ENCODE peak calls at places on chromosomes 6 and 20, in ten cellular contexts. G, U, D, M, H, I, R, F, E and Y are unnamed samples.

GRCh38 chr20:38113401-38114325 is 51.4 kb downstream of the TGM2 start:
- DNase-seq in D (no peak), U (no peak), H (peak; percentile 84), I (no peak), G (no peak), F (no peak), M (no peak), E (peak; percentile 55), R (no peak), Y (no peak)

GRCh38 chr6:15522427-15522826 is 140.4 kb downstream of the DTNBP1 start:
- DNase-seq in E (no peak), F (no peak), R (no peak), H (no peak), D (peak; percentile 10), M (no peak), G (no peak), U (peak; percentile 61), I (no peak), Y (no peak)

GRCh38 chr6:79375635-79376425 is 141.3 kb upstream of the HMGN3 start:
- DNase-seq in I (no peak), U (no peak), G (no peak), E (no peak), R (no peak), M (no peak), H (no peak), D (no peak), F (no peak), Y (no peak)

GRCh38 chr6:29564875-29565274 is 5.3 kb upstream of the UBD start:
- DNase-seq in D (no peak), U (no peak), H (no peak), F (no peak), M (no peak), R (peak; percentile 35), I (no peak), E (peak; percentile 7), G (no peak), Y (no peak)

GRCh38 chr6:14354919-14355572 is 237.5 kb downstream of the CD83 start:
- DNase-seq in H (no peak), E (peak; percentile 90), I (no peak), M (no peak), G (peak; percentile 1), D (no peak), R (no peak), U (peak; percentile 63), F (peak; percentile 66), Y (peak; percentile 34)

GRCh38 chr20:21517566-21518277 is 3.9 kb upstream of the NKX2-2 start:
- DNase-seq in R (peak; percentile 33), U (no peak), H (peak; percentile 43), G (no peak), F (no peak), I (no peak), M (no peak), D (no peak), E (no peak), Y (no peak)

GRCh38 chr20:45890077-45890996 is 671 bp downstream of the NEURL2 start:
- DNase-seq in U (no peak), G (no peak), R (peak; percentile 73), E (peak; percentile 83), I (peak; percentile 80), M (no peak), H (peak; percentile 89), F (peak; percentile 81), D (peak; percentile 78), Y (no peak)

GRCh38 chr20:32052792-32053362 is 835 bp downstream of the HCK start:
- DNase-seq in U (no peak), G (no peak), E (no peak), I (no peak), R (peak; percentile 72), F (no peak), D (no peak), M (no peak), H (peak; percentile 37), Y (no peak)

GRCh38 chr20:16701296-16701695 is 28.5 kb upstream of the SNRPB2 start:
- DNase-seq in M (peak; percentile 14), I (no peak), R (no peak), G (no peak), U (no peak), F (peak; percentile 11), E (no peak), H (no peak), D (peak; percentile 51), Y (peak; percentile 38)

GRCh38 chr6:122052501-122052900 is 347.0 kb upstream of the HSF2 start:
- DNase-seq in E (no peak), H (no peak), M (no peak), U (no peak), I (no peak), D (no peak), R (no peak), G (no peak), F (no peak), Y (no peak)

GRCh38 chr6:1108198-1108597 is 203.7 kb upstream of the FOXQ1 start:
- DNase-seq in F (no peak), D (no peak), G (no peak), I (no peak), H (no peak), U (no peak), M (no peak), R (no peak), E (no peak), Y (no peak)

GRCh38 chr20:63060057-63060991 is 53.6 kb upstream of the BHLHE23 start:
- DNase-seq in I (peak; percentile 33), D (peak; percentile 49), F (peak; percentile 80), M (no peak), G (no peak), E (peak; percentile 52), U (peak; percentile 61), H (no peak), R (no peak), Y (peak; percentile 38)

GRCh38 chr6:151393410-151393809 is 2.1 kb upstream of the ZBTB2 start:
- DNase-seq in U (no peak), F (no peak), D (no peak), M (no peak), H (no peak), G (no peak), E (no peak), R (no peak), I (no peak), Y (no peak)

GRCh38 chr20:58716476-58717277 is 24.1 kb downstream of the NPEPL1 start:
- DNase-seq in U (peak; percentile 34), I (peak; percentile 63), M (no peak), E (no peak), D (peak; percentile 34), G (no peak), F (peak; percentile 22), H (no peak), R (peak; percentile 22), Y (no peak)

GRCh38 chr6:149043476-149044130 is 273.9 kb upstream of the TAB2 start:
- DNase-seq in U (no peak), D (peak; percentile 56), R (no peak), M (no peak), F (no peak), H (peak; percentile 68), G (no peak), I (peak; percentile 23), E (peak; percentile 22), Y (no peak)

GRCh38 chr6:100446115-100446921 is 18.4 kb downstream of the SIM1 start:
- DNase-seq in G (no peak), F (no peak), E (no peak), R (no peak), U (no peak), I (no peak), D (no peak), H (peak; percentile 48), M (no peak), Y (no peak)

GRCh38 chr6:127191716-127192115 is 73.2 kb downstream of the RSPO3 start:
- DNase-seq in I (no peak), G (no peak), U (no peak), R (no peak), E (no peak), D (no peak), H (no peak), F (peak; percentile 37), M (no peak), Y (peak; percentile 3)

GRCh38 chr6:111030008-111031006 is 48.5 kb downstream of the RPF2 start:
- DNase-seq in R (no peak), M (no peak), D (peak; percentile 56), H (no peak), G (no peak), F (no peak), I (no peak), E (no peak), U (no peak), Y (no peak)

GRCh38 chr20:38162878-38163875 is 1.9 kb downstream of the TGM2 start:
- DNase-seq in E (no peak), G (no peak), R (no peak), U (no peak), M (no peak), D (no peak), H (no peak), I (no peak), F (no peak), Y (no peak)

GRCh38 chr6:26595669-26596269 is 984 bp upstream of the ABT1 start:
- DNase-seq in G (peak; percentile 69), R (peak; percentile 74), M (peak; percentile 86), I (peak; percentile 94), F (peak; percentile 86), D (peak; percentile 89), E (peak; percentile 86), H (peak; percentile 97), U (peak; percentile 74), Y (peak; percentile 92)

GRCh38 chr6:129517288-129517687 is 192.7 kb downstream of the ARHGAP18 start:
- DNase-seq in I (no peak), H (no peak), G (no peak), D (no peak), M (no peak), R (no peak), E (no peak), U (no peak), F (no peak), Y (no peak)

GRCh38 chr20:25065625-25066338 is 7.8 kb upstream of the ACSS1 start:
- DNase-seq in R (peak; percentile 75), U (no peak), G (peak; percentile 27), F (peak; percentile 65), M (peak; percentile 55), I (peak; percentile 48), D (peak; percentile 65), E (peak; percentile 34), H (peak; percentile 70), Y (peak; percentile 60)

GRCh38 chr20:45968801-45969711 is 2.9 kb downstream of the ZNF335 start:
- DNase-seq in G (no peak), D (no peak), F (peak; percentile 44), H (no peak), U (peak; percentile 85), M (no peak), I (no peak), R (no peak), E (peak; percentile 71), Y (peak; percentile 74)

GRCh38 chr6:31528821-31529328 is at the start of gene MCCD1:
- DNase-seq in E (no peak), R (no peak), M (no peak), F (no peak), U (no peak), H (no peak), I (no peak), G (no peak), D (no peak), Y (no peak)

GRCh38 chr20:45611054-45611453 is 18.5 kb upstream of the WFDC10A start:
- DNase-seq in U (peak; percentile 22), H (no peak), G (no peak), R (no peak), D (no peak), E (peak; percentile 73), I (no peak), M (no peak), F (peak; percentile 42), Y (no peak)

GRCh38 chr20:24316731-24317130 is 152.7 kb upstream of the SYNDIG1 start:
- DNase-seq in I (no peak), F (no peak), U (no peak), M (no peak), G (no peak), D (no peak), R (no peak), E (no peak), H (no peak), Y (no peak)

GRCh38 chr6:40472354-40472753 is 114.8 kb downstream of the LRFN2 start:
- DNase-seq in I (no peak), E (no peak), H (no peak), G (no peak), R (no peak), M (no peak), F (no peak), D (no peak), U (no peak), Y (no peak)

GRCh38 chr6:89122625-89123024 is 4.8 kb upstream of the SRSF12 start:
- DNase-seq in R (peak; percentile 59), D (peak; percentile 51), E (no peak), I (no peak), U (peak; percentile 29), F (peak; percentile 45), G (no peak), H (no peak), M (no peak), Y (peak; percentile 61)